ENCODE peak calls at places on chromosomes 13 and 19, in five cellular contexts. K, B, N, R and X are unnamed samples.

GRCh38 chr13:98978280-98978679 is 416 bp upstream of the DOCK9 start:
- DNase-seq in K (no peak), B (no peak), N (no peak), R (no peak), X (no peak)

GRCh38 chr13:76934671-76935070 is 13.6 kb upstream of the ACOD1 start:
- DNase-seq in K (no peak), B (no peak), N (no peak), R (no peak), X (no peak)

GRCh38 chr19:55486971-55487883 is 1.0 kb upstream of the SSC5D start:
- DNase-seq in K (no peak), B (no peak), N (peak), R (no peak), X (no peak)

GRCh38 chr13:87671824-87672603 is 843 bp downstream of the SLITRK5 start:
- DNase-seq in K (no peak), B (no peak), N (no peak), R (no peak), X (peak)

GRCh38 chr13:44004881-44005280 is 125.2 kb downstream of the LACC1 start:
- DNase-seq in K (no peak), B (no peak), N (no peak), R (no peak), X (no peak)

GRCh38 chr13:99419591-99420243 is 81.6 kb upstream of the TM9SF2 start:
- DNase-seq in K (no peak), B (no peak), N (no peak), R (no peak), X (no peak)

GRCh38 chr13:41263261-41263971 is at the start of gene MTRF1:
- DNase-seq in K (peak), B (peak), N (peak), R (peak), X (peak)

GRCh38 chr19:47438793-47439220 is 19.5 kb upstream of the MEIS3 start:
- DNase-seq in K (no peak), B (no peak), N (no peak), R (no peak), X (no peak)

GRCh38 chr13:40060318-40061007 is 405.0 kb downstream of the COG6 start:
- DNase-seq in K (no peak), B (peak), N (no peak), R (no peak), X (no peak)

GRCh38 chr13:50645092-50645491 is 198.4 kb downstream of the DLEU7 start:
- DNase-seq in K (no peak), B (no peak), N (no peak), R (no peak), X (no peak)

GRCh38 chr19:34120846-34121639 is 51.3 kb upstream of the LSM14A start:
- DNase-seq in K (no peak), B (no peak), N (peak), R (no peak), X (peak)

GRCh38 chr13:25932353-25932752 is 119.5 kb downstream of the SHISA2 start:
- DNase-seq in K (no peak), B (no peak), N (no peak), R (no peak), X (no peak)

GRCh38 chr13:73129023-73129422 is 70.2 kb downstream of the KLF5 start:
- DNase-seq in K (no peak), B (no peak), N (no peak), R (no peak), X (no peak)

GRCh38 chr13:33776510-33776909 is 41.4 kb upstream of the RFC3 start:
- DNase-seq in K (no peak), B (no peak), N (no peak), R (no peak), X (no peak)

GRCh38 chr13:30004204-30004603 is 153.8 kb upstream of the UBL3 start:
- DNase-seq in K (no peak), B (no peak), N (no peak), R (no peak), X (no peak)

GRCh38 chr19:30228113-30228725 is 144.0 kb upstream of the ZNF536 start:
- DNase-seq in K (no peak), B (no peak), N (no peak), R (no peak), X (peak)

GRCh38 chr13:71316964-71317363 is 550.0 kb downstream of the DACH1 start:
- DNase-seq in K (no peak), B (no peak), N (no peak), R (no peak), X (no peak)

GRCh38 chr19:39413903-39414608 is 1.6 kb downstream of the PLEKHG2 start:
- DNase-seq in K (no peak), B (no peak), N (peak), R (no peak), X (no peak)
- TF ChIP-seq SUZ12 in K (no peak), B (no peak), N (no peak), R (no peak), X (no peak)

GRCh38 chr13:67914535-67914934 is 684.4 kb upstream of the PCDH9 start:
- DNase-seq in K (no peak), B (no peak), N (no peak), R (no peak), X (no peak)
- TF ChIP-seq SUZ12 in K (no peak), B (no peak), N (no peak), R (no peak), X (no peak)

GRCh38 chr19:41298327-41298964 is 11.5 kb upstream of the CCDC97 start:
- DNase-seq in K (peak), B (no peak), N (no peak), R (no peak), X (no peak)
- TF ChIP-seq SUZ12 in K (no peak), B (no peak), N (no peak), R (no peak), X (no peak)

GRCh38 chr19:51187395-51188226 is 37.3 kb upstream of the CD33 start:
- DNase-seq in K (no peak), B (no peak), N (no peak), R (no peak), X (no peak)
- TF ChIP-seq SUZ12 in K (no peak), B (no peak), N (no peak), R (no peak), X (no peak)

GRCh38 chr13:112614835-112615234 is 26.9 kb upstream of the TUBGCP3 start:
- DNase-seq in K (no peak), B (no peak), N (no peak), R (no peak), X (no peak)
- TF ChIP-seq SUZ12 in K (no peak), B (no peak), N (no peak), R (no peak), X (no peak)

DNA sequence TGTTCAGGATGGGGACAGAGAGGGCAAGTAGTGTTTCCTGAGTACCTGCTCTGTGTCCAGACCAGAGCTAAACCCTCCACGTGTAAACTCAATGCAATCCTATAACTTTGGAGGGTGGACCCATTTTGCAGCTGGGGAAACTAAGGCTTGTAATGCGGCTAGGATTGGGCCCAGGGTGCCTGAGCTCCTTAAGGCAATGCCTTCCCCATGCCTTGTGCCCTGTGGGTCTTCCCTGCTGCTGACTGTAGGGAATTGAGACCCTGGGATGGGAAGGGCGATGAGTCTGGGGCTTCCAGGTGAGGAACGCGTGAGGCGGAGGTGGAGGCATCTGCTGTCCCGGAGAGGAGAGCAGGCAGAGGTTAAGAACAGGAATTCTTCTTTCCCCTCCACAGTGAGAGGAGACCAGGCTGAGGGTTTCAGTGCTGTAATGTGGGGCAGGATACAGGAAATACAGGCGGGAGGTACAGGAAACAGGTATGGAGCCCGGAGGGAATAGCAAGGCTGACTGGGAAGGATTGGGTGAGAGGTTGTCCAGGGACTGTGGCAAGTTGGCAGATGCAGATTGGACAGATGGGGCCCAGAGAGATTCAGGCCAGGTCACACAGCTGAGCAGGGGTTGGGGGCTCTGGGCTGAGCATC is 19.2 kb downstream of the SLC27A1 start:
- DNase-seq in K (no peak), B (no peak), N (no peak), R (no peak), X (no peak)
- TF ChIP-seq SUZ12 in K (no peak), B (no peak), N (no peak), R (no peak), X (no peak)